ENCODE peak calls at places on chromosomes 7 and 10, in nine cellular contexts. X is tibial nerve, R is SK-N-SH, P is transverse colon, D is ovary, F is A549, J is upper lobe of left lung, A is GM12878, G is HepG2. K is an unnamed sample.
A peak's percentile ranks its signal among the peaks of the same experiment; 100 is the strongest.

GRCh38 chr7:152137476-152138025 is 112.1 kb downstream of the GALNT11 start:
- DNase-seq in X (no peak), R (no peak), P (no peak), D (no peak), F (no peak), J (no peak), A (no peak), G (no peak), K (no peak)

GRCh38 chr7:21103426-21104123 is 316.9 kb upstream of the SP8 start:
- DNase-seq in X (no peak), R (no peak), P (peak; percentile 14), D (no peak), F (no peak), J (no peak), A (no peak), G (no peak), K (no peak)

GRCh38 chr10:110860576-110861241 is 11.0 kb upstream of the PDCD4 start:
- DNase-seq in X (no peak), R (no peak), P (peak; percentile 52), D (no peak), F (no peak), J (no peak), A (peak; percentile 90), G (peak; percentile 34), K (peak; percentile 36)

GRCh38 chr10:95476482-95477174 is 84.5 kb downstream of the SORBS1 start:
- DNase-seq in X (no peak), R (no peak), P (no peak), D (no peak), F (no peak), J (no peak), A (no peak), G (no peak), K (no peak)

GRCh38 chr10:125550362-125550761 is 132.6 kb downstream of the TEX36 start:
- DNase-seq in X (no peak), R (no peak), P (no peak), D (no peak), F (no peak), J (no peak), A (no peak), G (no peak), K (no peak)

GRCh38 chr10:109456566-109457361 is 466.5 kb downstream of the XPNPEP1 start:
- DNase-seq in X (no peak), R (peak; percentile 62), P (no peak), D (no peak), F (no peak), J (peak; percentile 74), A (no peak), G (no peak), K (no peak)

GRCh38 chr10:11616021-11616420 is 4.6 kb upstream of the USP6NL start:
- DNase-seq in X (no peak), R (no peak), P (no peak), D (no peak), F (no peak), J (no peak), A (no peak), G (no peak), K (no peak)

GRCh38 chr7:26965724-26966123 is 101.3 kb upstream of the SKAP2 start:
- DNase-seq in X (no peak), R (no peak), P (no peak), D (no peak), F (no peak), J (no peak), A (no peak), G (peak; percentile 68), K (no peak)

GRCh38 chr10:131111007-131111406 is 200.5 kb downstream of the TCERG1L start:
- DNase-seq in X (no peak), R (no peak), P (no peak), D (no peak), F (no peak), J (no peak), A (no peak), G (no peak), K (no peak)

GRCh38 chr10:131113165-131113564 is 198.4 kb downstream of the TCERG1L start:
- DNase-seq in X (no peak), R (no peak), P (no peak), D (no peak), F (no peak), J (no peak), A (no peak), G (no peak), K (no peak)

GRCh38 chr10:131113892-131114291 is 197.6 kb downstream of the TCERG1L start:
- DNase-seq in X (no peak), R (no peak), P (no peak), D (no peak), F (no peak), J (no peak), A (no peak), G (no peak), K (no peak)

GRCh38 chr10:131111474-131112080 is 199.9 kb downstream of the TCERG1L start:
- DNase-seq in X (no peak), R (no peak), P (no peak), D (no peak), F (no peak), J (no peak), A (no peak), G (no peak), K (no peak)

DNA sequence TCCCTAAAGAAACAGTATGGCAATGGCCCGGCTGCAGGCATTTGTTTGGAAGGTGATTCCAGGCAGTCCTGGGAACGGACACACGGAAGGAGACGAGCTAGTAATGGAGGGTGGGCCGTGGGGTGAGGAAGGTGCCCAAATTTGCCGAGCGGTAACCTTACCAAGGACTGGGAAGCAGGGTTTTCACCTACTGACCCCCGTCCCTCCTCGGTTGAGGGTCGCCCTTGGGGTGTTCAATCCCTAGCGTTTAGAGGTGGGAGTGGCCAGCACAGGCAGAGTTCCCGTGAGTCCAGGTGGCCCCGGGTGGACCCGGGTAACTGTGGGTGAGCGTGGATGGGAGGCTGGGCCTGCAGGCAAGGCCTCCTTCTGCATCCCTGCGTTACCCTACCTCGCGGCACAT is 198.8 kb downstream of the TCERG1L start:
- DNase-seq in X (no peak), R (no peak), P (no peak), D (no peak), F (no peak), J (no peak), A (no peak), G (no peak), K (no peak)
- TF ChIP-seq EP300 in X (no peak), R (no peak), P (no peak), D (no peak), F (no peak), J (no peak), A (no peak), G (no peak), K (no peak)

GRCh38 chr10:84340187-84340586 is 11.8 kb downstream of the CCSER2 start:
- DNase-seq in X (no peak), R (no peak), P (no peak), D (no peak), F (no peak), J (no peak), A (no peak), G (no peak), K (no peak)

GRCh38 chr10:84342584-84342983 is 14.2 kb downstream of the CCSER2 start:
- DNase-seq in X (no peak), R (no peak), P (no peak), D (no peak), F (no peak), J (no peak), A (no peak), G (no peak), K (no peak)

GRCh38 chr10:84340632-84341537 is 12.5 kb downstream of the CCSER2 start:
- DNase-seq in X (no peak), R (no peak), P (no peak), D (no peak), F (no peak), J (no peak), A (no peak), G (no peak), K (no peak)

GRCh38 chr10:84341983-84342382 is 13.6 kb downstream of the CCSER2 start:
- DNase-seq in X (no peak), R (no peak), P (no peak), D (no peak), F (no peak), J (no peak), A (no peak), G (no peak), K (no peak)

GRCh38 chr10:84341538-84341856 is 13.1 kb downstream of the CCSER2 start:
- DNase-seq in X (no peak), R (no peak), P (no peak), D (no peak), F (no peak), J (no peak), A (no peak), G (no peak), K (no peak)
- TF ChIP-seq CTCF in X (no peak), R (no peak), P (no peak), D (no peak), F (no peak), J (no peak), A (no peak), G (peak; percentile 40), K (no peak)

GRCh38 chr10:13593560-13593959 is 6.8 kb downstream of the PRPF18 start:
- DNase-seq in X (no peak), R (no peak), P (no peak), D (no peak), F (no peak), J (no peak), A (no peak), G (no peak), K (no peak)
- TF ChIP-seq EP300 in X (no peak), R (no peak), P (no peak), D (no peak), F (no peak), J (no peak), A (no peak), G (no peak), K (no peak)

GRCh38 chr7:116172353-116172752 is 38.0 kb upstream of the TES start:
- DNase-seq in X (no peak), R (no peak), P (no peak), D (no peak), F (no peak), J (no peak), A (no peak), G (no peak), K (no peak)

GRCh38 chr7:116170180-116170579 is 40.2 kb upstream of the TES start:
- DNase-seq in X (no peak), R (no peak), P (no peak), D (no peak), F (no peak), J (no peak), A (no peak), G (peak; percentile 74), K (no peak)

GRCh38 chr7:116171094-116171493 is 39.2 kb upstream of the TES start:
- DNase-seq in X (no peak), R (no peak), P (no peak), D (no peak), F (no peak), J (no peak), A (no peak), G (no peak), K (no peak)

GRCh38 chr7:116177009-116177408 is 33.3 kb upstream of the TES start:
- DNase-seq in X (no peak), R (no peak), P (no peak), D (no peak), F (peak; percentile 42), J (no peak), A (no peak), G (no peak), K (no peak)

DNA sequence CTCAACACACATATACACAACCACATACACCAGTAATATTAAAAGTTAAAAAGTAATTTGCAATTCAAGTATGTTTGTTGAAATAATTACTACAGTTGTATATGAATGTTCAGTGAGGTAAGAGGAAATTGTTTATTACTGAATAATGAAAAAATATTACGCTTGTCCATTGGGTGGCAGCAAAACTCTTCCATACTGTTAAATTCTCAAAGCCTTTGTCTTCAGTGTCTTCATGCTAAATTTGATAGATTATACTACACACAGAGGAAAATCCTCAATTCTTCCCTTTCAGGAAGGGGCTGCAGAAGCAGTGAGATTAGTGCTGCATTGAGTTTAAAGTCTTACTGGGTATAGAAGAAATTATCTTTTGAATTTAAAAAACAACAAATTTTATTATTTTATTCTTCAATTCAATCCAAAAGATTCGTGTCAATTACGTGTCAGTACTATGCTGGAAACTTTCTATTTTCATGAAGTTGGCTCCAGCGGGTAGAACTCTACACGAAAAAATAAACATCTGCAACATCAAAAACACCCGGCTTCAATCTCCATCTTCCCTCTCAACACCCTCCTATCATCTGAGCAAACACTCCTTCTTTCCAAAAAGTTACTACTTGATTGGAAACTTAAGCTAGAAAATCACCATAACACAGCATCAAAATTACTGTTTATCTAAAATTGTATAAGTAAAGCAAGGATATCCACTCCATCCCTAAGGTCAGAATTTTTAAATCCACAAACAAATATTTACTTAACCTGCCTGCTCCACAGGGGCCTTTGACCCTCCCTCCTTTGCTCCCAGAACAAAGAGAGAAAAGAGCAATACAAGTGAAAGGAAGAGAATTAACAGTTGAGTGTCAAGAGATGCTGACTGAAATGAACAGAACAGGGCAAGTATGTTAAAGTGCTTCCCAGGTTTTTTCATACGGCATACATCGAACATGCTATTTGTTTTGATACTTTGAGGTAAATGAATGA is 37.0 kb upstream of the TES start:
- DNase-seq in X (no peak), R (peak; percentile 38), P (no peak), D (no peak), F (peak; percentile 73), J (no peak), A (no peak), G (peak; percentile 77), K (no peak)
- TF ChIP-seq CTCF in X (peak; percentile 44), R (peak; percentile 86), P (peak; percentile 65), D (peak; percentile 53), F (peak; percentile 86), J (peak; percentile 73), A (peak; percentile 67), G (peak; percentile 67), K (peak; percentile 47)